ENCODE peak calls at places on chromosome 20, in six cellular contexts. One of them, this sample, is unnamed.

GRCh38 chr20:23147964-23148720 is 62.0 kb upstream of the CD93 start:
- DNase-seq in EL: peak
- DNase-seq in GM10248: peak
- DNase-seq in HCT116: peak
- DNase-seq in neural progenitor cell: no peak
- DNase-seq in SK-MEL-5: no peak
- DNase-seq in this sample: no peak

GRCh38 chr20:10832146-10832545 is 158.3 kb upstream of the JAG1 start:
- DNase-seq in EL: peak
- DNase-seq in GM10248: no peak
- DNase-seq in HCT116: no peak
- DNase-seq in neural progenitor cell: no peak
- DNase-seq in SK-MEL-5: no peak
- DNase-seq in this sample: no peak

GRCh38 chr20:59016795-59017492 is 2.3 kb upstream of the TUBB1 start:
- DNase-seq in EL: no peak
- DNase-seq in GM10248: no peak
- DNase-seq in HCT116: no peak
- DNase-seq in neural progenitor cell: no peak
- DNase-seq in SK-MEL-5: no peak
- DNase-seq in this sample: no peak

GRCh38 chr20:11136691-11137090 is 462.9 kb upstream of the JAG1 start:
- DNase-seq in EL: peak
- DNase-seq in GM10248: no peak
- DNase-seq in HCT116: no peak
- DNase-seq in neural progenitor cell: no peak
- DNase-seq in SK-MEL-5: no peak
- DNase-seq in this sample: no peak

GRCh38 chr20:54250691-54251090 is 42.8 kb downstream of the PFDN4 start:
- DNase-seq in EL: no peak
- DNase-seq in GM10248: no peak
- DNase-seq in HCT116: no peak
- DNase-seq in neural progenitor cell: no peak
- DNase-seq in SK-MEL-5: no peak
- DNase-seq in this sample: no peak

GRCh38 chr20:34033903-34034302 is 40.2 kb downstream of the RALY start:
- DNase-seq in EL: no peak
- DNase-seq in GM10248: no peak
- DNase-seq in HCT116: no peak
- DNase-seq in neural progenitor cell: no peak
- DNase-seq in SK-MEL-5: no peak
- DNase-seq in this sample: no peak

GRCh38 chr20:43662943-43663655 is 3.8 kb upstream of the MYBL2 start:
- DNase-seq in EL: peak
- DNase-seq in GM10248: no peak
- DNase-seq in HCT116: no peak
- DNase-seq in neural progenitor cell: no peak
- DNase-seq in SK-MEL-5: no peak
- DNase-seq in this sample: no peak

GRCh38 chr20:53130819-53131218 is 158.7 kb downstream of the TSHZ2 start:
- DNase-seq in EL: no peak
- DNase-seq in GM10248: no peak
- DNase-seq in HCT116: no peak
- DNase-seq in neural progenitor cell: no peak
- DNase-seq in SK-MEL-5: no peak
- DNase-seq in this sample: no peak

GRCh38 chr20:62768815-62769287 is 27.4 kb upstream of the MRGBP start:
- DNase-seq in EL: peak
- DNase-seq in GM10248: no peak
- DNase-seq in HCT116: no peak
- DNase-seq in neural progenitor cell: no peak
- DNase-seq in SK-MEL-5: no peak
- DNase-seq in this sample: no peak

GRCh38 chr20:31494131-31494530 is 19.0 kb downstream of the REM1 start:
- DNase-seq in EL: peak
- DNase-seq in GM10248: no peak
- DNase-seq in HCT116: peak
- DNase-seq in neural progenitor cell: peak
- DNase-seq in SK-MEL-5: peak
- DNase-seq in this sample: peak

GRCh38 chr20:48025061-48025515 is 239.8 kb upstream of the SULF2 start:
- DNase-seq in EL: peak
- DNase-seq in GM10248: no peak
- DNase-seq in HCT116: no peak
- DNase-seq in neural progenitor cell: peak
- DNase-seq in SK-MEL-5: peak
- DNase-seq in this sample: peak

GRCh38 chr20:8534368-8534767 is 402.3 kb downstream of the PLCB1 start:
- DNase-seq in EL: no peak
- DNase-seq in GM10248: no peak
- DNase-seq in HCT116: no peak
- DNase-seq in neural progenitor cell: peak
- DNase-seq in SK-MEL-5: no peak
- DNase-seq in this sample: no peak

GRCh38 chr20:53769041-53769440 is 175.4 kb upstream of the ZNF217 start:
- DNase-seq in EL: no peak
- DNase-seq in GM10248: no peak
- DNase-seq in HCT116: no peak
- DNase-seq in neural progenitor cell: no peak
- DNase-seq in SK-MEL-5: peak
- DNase-seq in this sample: no peak

GRCh38 chr20:60206259-60206658 is 248.0 kb downstream of the CDH26 start:
- DNase-seq in EL: peak
- DNase-seq in GM10248: peak
- DNase-seq in HCT116: peak
- DNase-seq in neural progenitor cell: peak
- DNase-seq in SK-MEL-5: peak
- DNase-seq in this sample: peak

GRCh38 chr20:57075181-57075580 is 191.3 kb downstream of the BMP7 start:
- DNase-seq in EL: no peak
- DNase-seq in GM10248: no peak
- DNase-seq in HCT116: no peak
- DNase-seq in neural progenitor cell: no peak
- DNase-seq in SK-MEL-5: no peak
- DNase-seq in this sample: no peak

GRCh38 chr20:49916146-49917002 is 1.0 kb upstream of the SPATA2 start:
- DNase-seq in EL: peak
- DNase-seq in GM10248: no peak
- DNase-seq in HCT116: no peak
- DNase-seq in neural progenitor cell: no peak
- DNase-seq in SK-MEL-5: peak
- DNase-seq in this sample: peak

GRCh38 chr20:10447028-10447427 is 11.9 kb downstream of the SLX4IP start:
- DNase-seq in EL: peak
- DNase-seq in GM10248: peak
- DNase-seq in HCT116: peak
- DNase-seq in neural progenitor cell: no peak
- DNase-seq in SK-MEL-5: peak
- DNase-seq in this sample: no peak

GRCh38 chr20:58691405-58691772 is 1.2 kb upstream of the NPEPL1 start:
- DNase-seq in EL: no peak
- DNase-seq in GM10248: no peak
- DNase-seq in HCT116: no peak
- DNase-seq in neural progenitor cell: no peak
- DNase-seq in SK-MEL-5: no peak
- DNase-seq in this sample: no peak

GRCh38 chr20:45036044-45036755 is 64.7 kb downstream of the KCNS1 start:
- DNase-seq in EL: peak
- DNase-seq in GM10248: no peak
- DNase-seq in HCT116: peak
- DNase-seq in neural progenitor cell: no peak
- DNase-seq in SK-MEL-5: no peak
- DNase-seq in this sample: no peak